ENCODE peak calls at places on chromosomes 6 and 20, in seven cellular contexts. G is astrocyte of the cerebellum; E is NCI-H1092 treated with DMSO at 0.1 percent for 48 hours; Z is PC-9; H is NCI-H1436 treated with DMSO at 0.1 percent for 48 hours; R is activated naive CD4-positive, alpha-beta T cell; N is amniotic stem cell. Q is an unnamed sample.

GRCh38 chr6:40719671-40720374 is 132.7 kb upstream of the LRFN2 start:
- DNase-seq in R (no peak), H (no peak), E (no peak), N (no peak), Z (no peak), G (peak), Q (no peak)

GRCh38 chr20:48930878-48931277 is 9.4 kb downstream of the ARFGEF2 start:
- DNase-seq in Z (no peak), N (no peak), H (no peak), G (no peak), R (no peak), E (no peak), Q (no peak)

GRCh38 chr6:111938710-111939109 is 65.5 kb upstream of the FYN start:
- DNase-seq in R (no peak), N (no peak), E (no peak), Z (no peak), H (no peak), G (peak), Q (no peak)

GRCh38 chr20:53655909-53656652 is 62.4 kb upstream of the ZNF217 start:
- DNase-seq in R (no peak), H (no peak), G (no peak), E (no peak), Z (no peak), N (no peak), Q (no peak)

GRCh38 chr20:40562031-40562430 is 127.0 kb downstream of the MAFB start:
- DNase-seq in R (no peak), G (no peak), H (no peak), N (no peak), Z (peak), E (no peak), Q (no peak)

GRCh38 chr6:136669299-136669699 is 119.1 kb upstream of the MAP7 start:
- DNase-seq in G (peak), E (no peak), Z (no peak), R (no peak), H (no peak), N (no peak), Q (no peak)

GRCh38 chr6:38018755-38019165 is 199.2 kb downstream of the ZFAND3 start:
- DNase-seq in Z (no peak), N (no peak), E (peak), G (no peak), R (no peak), H (no peak), Q (no peak)

GRCh38 chr6:33277663-33278391 is 904 bp downstream of the B3GALT4 start:
- DNase-seq in H (no peak), E (no peak), Z (no peak), G (no peak), N (no peak), R (no peak), Q (no peak)

GRCh38 chr6:143877584-143878271 is 13.5 kb downstream of the ZC2HC1B start:
- DNase-seq in Z (no peak), N (no peak), R (no peak), E (no peak), G (no peak), H (no peak), Q (no peak)

GRCh38 chr6:28772480-28773381 is 151.1 kb downstream of the TRIM27 start:
- DNase-seq in H (no peak), R (no peak), E (no peak), G (no peak), N (no peak), Z (no peak), Q (no peak)

GRCh38 chr6:19180348-19181073 is 656.7 kb upstream of the ID4 start:
- DNase-seq in G (no peak), H (no peak), N (no peak), R (no peak), E (no peak), Z (no peak), Q (no peak)

Q was measured in Panc1.